ENCODE peak calls at places on chromosomes 6 and 20, in four cellular contexts. One of them, this sample, is unnamed.

GRCh38 chr20:3405139-3405538 is 2.3 kb downstream of the DNAAF9 start:
- DNase-seq in IMR-90: no peak
- DNase-seq in K562: no peak
- DNase-seq in GM12878: no peak
- DNase-seq in this sample: no peak

GRCh38 chr6:126180585-126180984 is 159.3 kb upstream of the CENPW start:
- DNase-seq in GM12878: peak; percentile 25
- DNase-seq in IMR-90: peak; percentile 96
- DNase-seq in K562: peak; percentile 33
- DNase-seq in this sample: peak; percentile 63

GRCh38 chr6:14144678-14145113 is 27.1 kb downstream of the CD83 start:
- DNase-seq in GM12878: peak; percentile 40
- DNase-seq in K562: peak; percentile 90
- DNase-seq in IMR-90: peak; percentile 62
- DNase-seq in this sample: peak; percentile 66

GRCh38 chr20:58552366-58552934 is 37.3 kb upstream of the APCDD1L start:
- DNase-seq in GM12878: no peak
- DNase-seq in K562: no peak
- DNase-seq in IMR-90: no peak
- DNase-seq in this sample: no peak

GRCh38 chr6:43308101-43308989 is at the start of gene CRIP3:
- DNase-seq in GM12878: no peak
- DNase-seq in K562: peak; percentile 67
- DNase-seq in IMR-90: no peak
- DNase-seq in this sample: peak; percentile 54

GRCh38 chr6:159074120-159074684 is 29.4 kb upstream of the TAGAP start:
- DNase-seq in IMR-90: peak; percentile 46
- DNase-seq in K562: peak; percentile 20
- DNase-seq in GM12878: no peak
- DNase-seq in this sample: peak; percentile 40

GRCh38 chr6:131950767-131951575 is at the start of gene CCN2:
- DNase-seq in IMR-90: peak; percentile 100
- DNase-seq in GM12878: no peak
- DNase-seq in K562: no peak
- DNase-seq in this sample: peak; percentile 83

GRCh38 chr6:28880894-28881780 is 42.6 kb downstream of the TRIM27 start:
- DNase-seq in GM12878: no peak
- DNase-seq in IMR-90: peak; percentile 75
- DNase-seq in K562: peak; percentile 93
- DNase-seq in this sample: peak; percentile 74

GRCh38 chr20:25203891-25204320 is 8.4 kb downstream of the ENTPD6 start:
- DNase-seq in IMR-90: no peak
- DNase-seq in GM12878: no peak
- DNase-seq in K562: no peak
- DNase-seq in this sample: no peak

GRCh38 chr6:166351715-166352285 is 9.5 kb upstream of the SFT2D1 start:
- DNase-seq in IMR-90: no peak
- DNase-seq in K562: peak; percentile 50
- DNase-seq in GM12878: peak; percentile 75
- DNase-seq in this sample: no peak

GRCh38 chr6:161411265-161411944 is 137.5 kb upstream of the AGPAT4 start:
- DNase-seq in GM12878: no peak
- DNase-seq in IMR-90: no peak
- DNase-seq in K562: peak; percentile 20
- DNase-seq in this sample: peak; percentile 25

GRCh38 chr6:122839477-122839876 is 50.4 kb downstream of the SMPDL3A start:
- DNase-seq in K562: peak; percentile 69
- DNase-seq in GM12878: no peak
- DNase-seq in IMR-90: peak; percentile 50
- DNase-seq in this sample: peak; percentile 60

GRCh38 chr6:17574871-17575560 is 25.1 kb upstream of the FAM8A1 start:
- DNase-seq in GM12878: no peak
- DNase-seq in K562: no peak
- DNase-seq in IMR-90: peak; percentile 93
- DNase-seq in this sample: no peak

GRCh38 chr6:167331565-167331964 is 6.7 kb downstream of the TTLL2 start:
- DNase-seq in IMR-90: no peak
- DNase-seq in GM12878: no peak
- DNase-seq in K562: no peak
- DNase-seq in this sample: no peak

GRCh38 chr6:15400572-15401004 is 154.7 kb downstream of the JARID2 start:
- DNase-seq in GM12878: no peak
- DNase-seq in K562: peak; percentile 86
- DNase-seq in IMR-90: peak; percentile 16
- DNase-seq in this sample: peak; percentile 15

GRCh38 chr20:50390685-50391443 is 119.3 kb upstream of the PTPN1 start:
- DNase-seq in IMR-90: no peak
- DNase-seq in GM12878: no peak
- DNase-seq in K562: no peak
- DNase-seq in this sample: no peak

GRCh38 chr6:41288025-41288777 is 1.7 kb upstream of the TREM1 start:
- DNase-seq in IMR-90: peak; percentile 11
- DNase-seq in K562: no peak
- DNase-seq in GM12878: no peak
- DNase-seq in this sample: no peak

GRCh38 chr6:134299236-134299635 is 18.7 kb downstream of the SGK1 start:
- DNase-seq in GM12878: no peak
- DNase-seq in K562: no peak
- DNase-seq in IMR-90: peak; percentile 84
- DNase-seq in this sample: peak; percentile 37

GRCh38 chr6:155426408-155426945 is 29.2 kb downstream of the NOX3 start:
- DNase-seq in GM12878: no peak
- DNase-seq in IMR-90: no peak
- DNase-seq in K562: no peak
- DNase-seq in this sample: no peak

GRCh38 chr6:21229061-21229460 is 364.5 kb upstream of the SOX4 start:
- DNase-seq in IMR-90: peak; percentile 16
- DNase-seq in GM12878: no peak
- DNase-seq in K562: no peak
- DNase-seq in this sample: no peak

GRCh38 chr6:36241728-36242127 is 28.1 kb upstream of the PNPLA1 start:
- DNase-seq in GM12878: peak; percentile 65
- DNase-seq in K562: peak; percentile 59
- DNase-seq in IMR-90: peak; percentile 46
- DNase-seq in this sample: no peak

GRCh38 chr20:63150391-63150898 is 65.5 kb downstream of the YTHDF1 start:
- DNase-seq in K562: no peak
- DNase-seq in IMR-90: no peak
- DNase-seq in GM12878: no peak
- DNase-seq in this sample: no peak

GRCh38 chr6:101266063-101266462 is 127.4 kb upstream of the GRIK2 start:
- DNase-seq in GM12878: no peak
- DNase-seq in IMR-90: no peak
- DNase-seq in K562: no peak
- DNase-seq in this sample: no peak

GRCh38 chr20:16599257-16599656 is 26.0 kb upstream of the KIF16B start:
- DNase-seq in K562: no peak
- DNase-seq in IMR-90: no peak
- DNase-seq in GM12878: no peak
- DNase-seq in this sample: no peak

GRCh38 chr6:88989215-88989614 is 25.8 kb upstream of the RNGTT start:
- DNase-seq in K562: no peak
- DNase-seq in IMR-90: peak; percentile 6
- DNase-seq in GM12878: no peak
- DNase-seq in this sample: no peak

GRCh38 chr6:149208071-149208670 is 109.3 kb upstream of the TAB2 start:
- DNase-seq in IMR-90: no peak
- DNase-seq in GM12878: no peak
- DNase-seq in K562: no peak
- DNase-seq in this sample: no peak

GRCh38 chr6:118685823-118686449 is 34.5 kb upstream of the CEP85L start:
- DNase-seq in IMR-90: no peak
- DNase-seq in GM12878: no peak
- DNase-seq in K562: no peak
- DNase-seq in this sample: no peak

DNA sequence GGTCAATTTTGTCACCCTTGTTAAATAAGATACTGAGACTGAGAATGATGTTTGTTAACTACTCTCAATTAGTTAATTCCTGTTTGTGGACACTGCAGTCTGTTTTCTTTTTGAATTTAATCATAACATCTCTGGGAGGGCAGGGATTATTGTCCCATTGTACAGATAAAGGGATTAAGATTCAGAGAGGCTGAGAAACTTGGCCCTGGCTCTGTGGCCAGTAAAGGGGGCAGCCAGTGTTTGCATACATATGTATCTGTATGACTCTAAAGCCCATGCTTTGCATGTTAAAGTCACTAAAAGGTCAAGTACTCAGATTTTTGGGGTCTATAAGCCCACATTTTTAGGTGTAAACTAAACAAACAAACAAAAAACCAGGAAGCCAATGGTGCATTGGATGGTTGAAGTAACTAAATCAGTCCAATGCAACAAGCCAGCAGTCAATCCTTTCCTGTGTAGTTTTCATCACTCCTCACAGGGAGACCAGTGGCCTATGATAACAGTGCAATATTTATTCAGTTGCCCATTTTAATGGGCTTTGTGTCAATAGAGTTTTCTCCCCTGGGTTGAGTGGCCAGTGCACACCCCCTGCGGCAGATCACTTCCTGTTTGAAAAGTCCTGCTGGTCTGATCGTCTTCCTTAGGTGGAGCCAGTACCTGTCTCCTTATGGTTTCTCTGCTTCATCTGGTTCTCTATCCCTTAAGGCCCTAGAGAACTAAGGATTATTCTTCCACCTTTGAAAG is 106.7 kb downstream of the SLX4IP start:
- DNase-seq in GM12878: no peak
- DNase-seq in IMR-90: no peak
- DNase-seq in K562: no peak
- DNase-seq in this sample: peak; percentile 67
- TF ChIP-seq SMC3 in GM12878: no peak
- TF ChIP-seq SMC3 in IMR-90: no peak
- TF ChIP-seq SMC3 in K562: no peak
- TF ChIP-seq SMC3 in this sample: no peak

GRCh38 chr6:7138111-7138510 is 30.4 kb downstream of the RREB1 start:
- DNase-seq in IMR-90: no peak
- DNase-seq in GM12878: no peak
- DNase-seq in K562: no peak
- DNase-seq in this sample: no peak
- TF ChIP-seq SMC3 in IMR-90: no peak
- TF ChIP-seq SMC3 in GM12878: no peak
- TF ChIP-seq SMC3 in K562: no peak
- TF ChIP-seq SMC3 in this sample: no peak

DNA sequence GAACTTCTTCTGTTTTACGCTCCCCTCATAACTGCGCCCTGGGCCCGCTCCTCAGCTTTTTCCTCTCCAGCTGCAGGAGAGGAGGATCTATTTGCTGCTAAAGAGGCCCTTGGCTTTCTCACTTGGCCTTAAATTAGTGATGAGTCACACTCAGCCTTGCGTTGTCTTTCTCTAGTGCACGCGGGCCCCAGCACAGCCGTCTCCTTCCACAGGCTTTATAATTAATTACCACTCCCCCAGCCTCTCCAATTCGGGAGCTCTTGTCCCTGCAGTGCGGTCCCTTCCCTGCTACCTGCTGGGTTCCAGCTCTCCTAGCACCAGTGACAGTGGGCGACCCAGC is 25.2 kb downstream of the PACSIN1 start:
- DNase-seq in GM12878: no peak
- DNase-seq in IMR-90: peak; percentile 23
- DNase-seq in K562: peak; percentile 73
- DNase-seq in this sample: no peak
- TF ChIP-seq SMC3 in GM12878: no peak
- TF ChIP-seq SMC3 in IMR-90: no peak
- TF ChIP-seq SMC3 in K562: no peak
- TF ChIP-seq SMC3 in this sample: no peak

GRCh38 chr20:33721391-33722140 is 1.5 kb upstream of the PXMP4 start:
- DNase-seq in GM12878: no peak
- DNase-seq in IMR-90: no peak
- DNase-seq in K562: no peak
- DNase-seq in this sample: no peak

GRCh38 chr20:33725607-33726264 is 5.6 kb upstream of the PXMP4 start:
- DNase-seq in GM12878: no peak
- DNase-seq in IMR-90: no peak
- DNase-seq in K562: no peak
- DNase-seq in this sample: no peak

GRCh38 chr20:33727115-33727479 is 4.7 kb upstream of the ZNF341 start:
- DNase-seq in K562: no peak
- DNase-seq in GM12878: no peak
- DNase-seq in IMR-90: no peak
- DNase-seq in this sample: no peak

GRCh38 chr20:33727806-33728205 is 4.0 kb upstream of the ZNF341 start:
- DNase-seq in K562: no peak
- DNase-seq in GM12878: no peak
- DNase-seq in IMR-90: no peak
- DNase-seq in this sample: no peak

GRCh38 chr20:33724439-33725094 is 4.5 kb upstream of the PXMP4 start:
- DNase-seq in GM12878: no peak
- DNase-seq in K562: no peak
- DNase-seq in IMR-90: no peak
- DNase-seq in this sample: no peak
- TF ChIP-seq SMC3 in GM12878: no peak
- TF ChIP-seq SMC3 in K562: no peak
- TF ChIP-seq SMC3 in IMR-90: no peak
- TF ChIP-seq SMC3 in this sample: no peak

GRCh38 chr20:23152902-23153301 is 66.8 kb upstream of the CD93 start:
- DNase-seq in IMR-90: no peak
- DNase-seq in K562: no peak
- DNase-seq in GM12878: no peak
- DNase-seq in this sample: no peak

GRCh38 chr20:23156170-23156841 is 70.2 kb upstream of the CD93 start:
- DNase-seq in GM12878: no peak
- DNase-seq in K562: peak; percentile 85
- DNase-seq in IMR-90: peak; percentile 82
- DNase-seq in this sample: peak; percentile 41

GRCh38 chr20:23153696-23154341 is 67.7 kb upstream of the CD93 start:
- DNase-seq in GM12878: no peak
- DNase-seq in IMR-90: no peak
- DNase-seq in K562: no peak
- DNase-seq in this sample: no peak

GRCh38 chr20:23156842-23157423 is 70.8 kb upstream of the CD93 start:
- DNase-seq in GM12878: no peak
- DNase-seq in K562: no peak
- DNase-seq in IMR-90: no peak
- DNase-seq in this sample: no peak

DNA sequence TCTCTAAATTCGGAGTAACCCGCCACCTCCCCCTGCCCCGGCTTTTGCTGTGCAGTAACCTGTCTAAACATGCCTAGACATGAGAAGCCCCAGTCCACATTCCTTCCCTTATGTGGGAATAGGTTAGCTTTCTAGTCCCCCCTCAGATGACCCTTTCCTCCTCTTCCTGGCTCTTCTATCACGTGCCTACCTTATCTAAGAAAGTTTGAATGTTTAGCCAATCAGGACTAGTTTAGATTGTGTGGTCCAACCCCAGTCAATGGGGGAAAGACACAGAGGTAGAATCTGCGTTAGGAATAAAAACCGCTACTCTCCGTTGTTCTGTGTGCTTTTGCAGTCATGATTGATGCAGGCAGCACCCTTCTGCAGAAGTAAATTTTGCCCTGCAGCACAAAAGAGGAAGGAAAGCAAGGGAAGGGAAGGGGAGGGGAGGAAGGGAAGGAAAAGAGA is 69.0 kb upstream of the CD93 start:
- DNase-seq in GM12878: no peak
- DNase-seq in IMR-90: no peak
- DNase-seq in K562: peak; percentile 64
- DNase-seq in this sample: no peak
- TF ChIP-seq SMC3 in GM12878: no peak
- TF ChIP-seq SMC3 in IMR-90: no peak
- TF ChIP-seq SMC3 in K562: no peak
- TF ChIP-seq SMC3 in this sample: no peak